ENCODE peak calls at places on chromosomes 13 and 19, in four cellular contexts. One of them, this sample, is unnamed.

GRCh38 chr19:8503506-8503905 is 1.1 kb upstream of the PRAM1 start:
- DNase-seq in tibial nerve: no peak
- DNase-seq in uterus: no peak
- DNase-seq in osteoblast: peak
- DNase-seq in this sample: no peak

GRCh38 chr13:71254384-71254783 is 612.6 kb downstream of the DACH1 start:
- DNase-seq in tibial nerve: no peak
- DNase-seq in uterus: no peak
- DNase-seq in osteoblast: no peak
- DNase-seq in this sample: no peak

GRCh38 chr19:51692065-51692915 is 840 bp upstream of the SPACA6 start:
- DNase-seq in tibial nerve: no peak
- DNase-seq in uterus: no peak
- DNase-seq in osteoblast: peak
- DNase-seq in this sample: no peak

GRCh38 chr19:35959968-35960320 is 23.8 kb downstream of the LRFN3 start:
- DNase-seq in tibial nerve: no peak
- DNase-seq in uterus: no peak
- DNase-seq in osteoblast: peak
- DNase-seq in this sample: no peak

GRCh38 chr19:36103040-36103626 is 7.8 kb upstream of the OVOL3 start:
- DNase-seq in tibial nerve: no peak
- DNase-seq in uterus: no peak
- DNase-seq in osteoblast: peak
- DNase-seq in this sample: no peak

GRCh38 chr19:7636691-7637373 is at the start of gene STXBP2:
- DNase-seq in tibial nerve: peak
- DNase-seq in uterus: no peak
- DNase-seq in osteoblast: peak
- DNase-seq in this sample: peak

GRCh38 chr13:20171364-20171763 is 10.5 kb upstream of the GJA3 start:
- DNase-seq in tibial nerve: no peak
- DNase-seq in uterus: no peak
- DNase-seq in osteoblast: no peak
- DNase-seq in this sample: no peak

GRCh38 chr19:45657520-45658163 is 10.4 kb upstream of the GIPR start:
- DNase-seq in tibial nerve: no peak
- DNase-seq in uterus: no peak
- DNase-seq in osteoblast: no peak
- DNase-seq in this sample: no peak

GRCh38 chr19:17931532-17932191 is 1.2 kb upstream of the CCDC124 start:
- DNase-seq in tibial nerve: no peak
- DNase-seq in uterus: no peak
- DNase-seq in osteoblast: peak
- DNase-seq in this sample: no peak

GRCh38 chr13:74768521-74769090 is 634.4 kb upstream of the KLF12 start:
- DNase-seq in tibial nerve: no peak
- DNase-seq in uterus: no peak
- DNase-seq in osteoblast: no peak
- DNase-seq in this sample: no peak

GRCh38 chr19:27906081-27906480 is 1306.9 kb downstream of the UQCRFS1 start:
- DNase-seq in tibial nerve: no peak
- DNase-seq in uterus: no peak
- DNase-seq in osteoblast: no peak
- DNase-seq in this sample: no peak

GRCh38 chr19:16263115-16263839 is 61.3 kb upstream of the KLF2 start:
- DNase-seq in tibial nerve: no peak
- DNase-seq in uterus: no peak
- DNase-seq in osteoblast: no peak
- DNase-seq in this sample: no peak

GRCh38 chr13:75452564-75452963 is 29.4 kb downstream of the TBC1D4 start:
- DNase-seq in tibial nerve: no peak
- DNase-seq in uterus: no peak
- DNase-seq in osteoblast: no peak
- DNase-seq in this sample: no peak

GRCh38 chr19:13198634-13199033 is 48.4 kb downstream of the IER2 start:
- DNase-seq in tibial nerve: no peak
- DNase-seq in uterus: no peak
- DNase-seq in osteoblast: no peak
- DNase-seq in this sample: no peak

GRCh38 chr19:13190781-13191540 is 40.8 kb downstream of the IER2 start:
- DNase-seq in tibial nerve: no peak
- DNase-seq in uterus: no peak
- DNase-seq in osteoblast: no peak
- DNase-seq in this sample: no peak

GRCh38 chr19:13195678-13196077 is 45.5 kb downstream of the IER2 start:
- DNase-seq in tibial nerve: no peak
- DNase-seq in uterus: no peak
- DNase-seq in osteoblast: peak
- DNase-seq in this sample: peak
- TF ChIP-seq CTCF in tibial nerve: no peak
- TF ChIP-seq CTCF in uterus: no peak
- TF ChIP-seq CTCF in osteoblast: no peak
- TF ChIP-seq CTCF in this sample: peak

GRCh38 chr19:34254552-34255432 is at the start of gene GARRE1:
- DNase-seq in tibial nerve: no peak
- DNase-seq in uterus: no peak
- DNase-seq in osteoblast: peak
- DNase-seq in this sample: no peak

GRCh38 chr19:34256835-34257558 is 2.6 kb downstream of the GARRE1 start:
- DNase-seq in tibial nerve: no peak
- DNase-seq in uterus: no peak
- DNase-seq in osteoblast: no peak
- DNase-seq in this sample: no peak

GRCh38 chr19:34253711-34254551 is 423 bp upstream of the GARRE1 start:
- DNase-seq in tibial nerve: peak
- DNase-seq in uterus: peak
- DNase-seq in osteoblast: no peak
- DNase-seq in this sample: peak

GRCh38 chr19:34257559-34257924 is 3.2 kb downstream of the GARRE1 start:
- DNase-seq in tibial nerve: no peak
- DNase-seq in uterus: no peak
- DNase-seq in osteoblast: no peak
- DNase-seq in this sample: no peak

GRCh38 chr19:34255546-34255945 is 1.2 kb downstream of the GARRE1 start:
- DNase-seq in tibial nerve: no peak
- DNase-seq in uterus: no peak
- DNase-seq in osteoblast: no peak
- DNase-seq in this sample: no peak
- H3K27ac ChIP-seq in tibial nerve: peak
- H3K27ac ChIP-seq in uterus: peak
- H3K27ac ChIP-seq in osteoblast: peak
- H3K27ac ChIP-seq in this sample: peak

GRCh38 chr19:2548966-2549365 is 73.0 kb downstream of the GADD45B start:
- DNase-seq in tibial nerve: no peak
- DNase-seq in uterus: no peak
- DNase-seq in osteoblast: no peak
- DNase-seq in this sample: no peak

GRCh38 chr19:2551172-2551863 is 75.4 kb downstream of the GADD45B start:
- DNase-seq in tibial nerve: no peak
- DNase-seq in uterus: no peak
- DNase-seq in osteoblast: peak
- DNase-seq in this sample: no peak

GRCh38 chr19:2549701-2550191 is 73.8 kb downstream of the GADD45B start:
- DNase-seq in tibial nerve: peak
- DNase-seq in uterus: peak
- DNase-seq in osteoblast: peak
- DNase-seq in this sample: no peak

GRCh38 chr19:2551864-2552185 is 75.9 kb downstream of the GADD45B start:
- DNase-seq in tibial nerve: no peak
- DNase-seq in uterus: no peak
- DNase-seq in osteoblast: no peak
- DNase-seq in this sample: no peak

DNA sequence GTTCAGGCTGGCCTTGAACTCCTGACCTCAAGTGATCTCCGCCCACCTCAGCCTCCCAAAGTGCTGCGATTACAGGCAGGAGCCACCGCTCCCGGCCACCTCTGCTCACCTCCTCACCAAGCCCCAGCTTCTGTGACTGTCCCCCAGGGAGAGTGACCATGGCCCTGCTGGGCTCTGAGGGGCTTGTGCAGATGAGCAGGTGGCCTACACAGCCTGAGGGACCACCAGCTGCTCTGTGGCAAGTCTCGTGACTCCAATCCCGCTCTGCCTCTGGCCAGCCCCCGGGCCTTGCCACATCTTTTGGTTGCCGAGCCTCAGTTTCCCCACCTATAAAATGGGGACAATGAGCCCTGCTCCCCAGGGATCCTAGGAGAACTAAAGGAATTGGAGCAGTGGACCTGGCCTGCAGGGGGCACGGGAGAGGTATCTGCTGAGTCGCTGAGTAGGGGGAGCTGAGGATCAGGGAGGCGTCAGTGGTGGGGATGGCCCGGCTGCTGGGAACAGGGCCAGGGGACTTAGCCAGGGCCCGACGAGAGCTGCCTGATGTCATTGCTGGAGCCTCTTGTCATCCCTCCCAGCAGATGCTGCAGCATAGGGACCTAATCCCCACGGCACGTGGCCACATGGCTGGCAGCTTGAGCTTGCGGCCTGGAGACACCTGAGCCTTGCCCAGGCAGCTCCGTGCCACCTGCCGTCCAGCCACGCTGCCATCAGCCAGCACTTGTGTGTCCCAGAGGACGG is 74.7 kb downstream of the GADD45B start:
- DNase-seq in tibial nerve: no peak
- DNase-seq in uterus: no peak
- DNase-seq in osteoblast: peak
- DNase-seq in this sample: no peak
- TF ChIP-seq CTCF in tibial nerve: no peak
- TF ChIP-seq CTCF in uterus: no peak
- TF ChIP-seq CTCF in osteoblast: no peak
- TF ChIP-seq CTCF in this sample: no peak

DNA sequence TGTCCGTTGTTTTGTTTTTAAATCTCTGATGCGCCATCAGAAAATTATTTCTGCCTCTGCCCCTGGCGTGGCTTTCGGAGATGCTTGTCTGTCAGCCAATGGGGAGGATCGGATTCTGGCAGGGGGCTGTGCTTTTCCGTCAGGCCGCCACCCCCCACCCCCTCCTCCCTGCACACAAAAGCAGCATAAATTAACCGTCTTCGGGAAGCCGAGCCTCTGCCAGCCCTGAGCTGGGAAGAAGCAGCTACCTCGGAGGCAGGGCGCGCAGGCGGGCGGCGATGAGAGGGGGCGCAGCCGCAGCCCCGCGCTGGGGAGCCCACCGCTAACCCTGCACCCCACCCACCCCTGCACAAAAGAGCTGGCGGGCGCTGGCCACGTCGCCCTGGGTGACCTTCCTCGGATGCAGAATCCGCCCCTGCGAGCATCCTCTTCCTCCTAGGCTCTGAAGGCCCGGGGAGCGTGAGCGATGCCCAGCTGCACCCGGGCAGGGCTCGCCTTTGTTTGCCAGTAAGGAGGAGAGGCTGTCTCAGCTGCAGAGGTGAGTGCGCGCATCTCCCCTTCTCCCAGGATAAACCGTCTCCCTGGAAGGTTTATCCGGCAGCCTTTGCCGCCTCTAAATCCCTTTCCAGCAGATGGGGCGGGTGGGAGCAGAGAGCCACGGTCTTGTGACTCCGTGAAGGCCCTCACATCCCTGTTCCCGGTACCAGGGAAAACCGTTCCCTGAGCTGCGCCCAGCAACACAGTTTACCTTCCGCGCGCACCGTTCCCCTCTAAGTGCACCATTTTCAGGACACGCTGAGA is at the start of gene ATCAY:
- DNase-seq in tibial nerve: no peak
- DNase-seq in uterus: no peak
- DNase-seq in osteoblast: peak
- DNase-seq in this sample: no peak
- H3K27ac ChIP-seq in tibial nerve: no peak
- H3K27ac ChIP-seq in uterus: no peak
- H3K27ac ChIP-seq in osteoblast: no peak
- H3K27ac ChIP-seq in this sample: no peak

DNA sequence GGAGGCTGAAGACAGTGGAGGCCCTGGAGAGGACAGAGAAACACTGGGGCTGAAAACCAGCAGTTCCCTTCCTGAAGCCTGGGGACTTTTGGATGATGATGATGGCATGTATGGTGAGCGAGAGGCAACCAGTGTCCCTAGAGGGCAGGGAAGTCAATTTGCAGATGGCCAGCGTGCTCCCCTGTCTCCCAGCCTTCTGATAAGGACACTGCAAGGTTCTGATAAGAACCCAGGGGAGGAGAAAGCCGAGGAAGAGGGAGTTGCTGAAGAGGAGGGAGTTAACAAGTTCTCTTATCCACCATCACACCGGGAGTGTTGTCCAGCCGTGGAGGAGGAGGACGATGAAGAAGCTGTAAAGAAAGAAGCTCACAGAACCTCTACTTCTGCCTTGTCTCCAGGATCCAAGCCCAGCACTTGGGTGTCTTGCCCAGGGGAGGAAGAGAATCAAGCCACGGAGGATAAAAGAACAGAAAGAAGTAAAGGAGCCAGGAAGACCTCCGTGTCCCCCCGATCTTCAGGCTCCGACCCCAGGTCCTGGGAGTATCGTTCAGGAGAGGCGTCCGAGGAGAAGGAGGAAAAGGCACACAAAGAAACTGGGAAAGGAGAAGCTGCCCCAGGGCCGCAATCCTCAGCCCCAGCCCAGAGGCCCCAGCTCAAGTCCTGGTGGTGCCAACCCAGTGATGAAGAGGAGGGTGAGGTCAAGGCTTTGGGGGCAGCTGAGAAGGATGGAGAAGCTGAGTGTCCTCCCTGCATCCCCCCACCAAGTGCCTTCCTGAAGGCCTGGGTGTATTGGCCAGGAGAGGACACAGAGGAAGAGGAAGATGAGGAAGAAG is 1.5 kb downstream of the PPP1R15A start:
- DNase-seq in tibial nerve: peak
- DNase-seq in uterus: peak
- DNase-seq in osteoblast: peak
- DNase-seq in this sample: no peak
- TF ChIP-seq CTCF in tibial nerve: no peak
- TF ChIP-seq CTCF in uterus: no peak
- TF ChIP-seq CTCF in osteoblast: no peak
- TF ChIP-seq CTCF in this sample: no peak

GRCh38 chr19:34276614-34277013 is 22.3 kb downstream of the GARRE1 start:
- DNase-seq in tibial nerve: no peak
- DNase-seq in uterus: no peak
- DNase-seq in osteoblast: no peak
- DNase-seq in this sample: no peak

GRCh38 chr19:34274827-34275625 is 20.7 kb downstream of the GARRE1 start:
- DNase-seq in tibial nerve: no peak
- DNase-seq in uterus: no peak
- DNase-seq in osteoblast: peak
- DNase-seq in this sample: no peak

GRCh38 chr19:34277244-34277643 is 22.9 kb downstream of the GARRE1 start:
- DNase-seq in tibial nerve: no peak
- DNase-seq in uterus: no peak
- DNase-seq in osteoblast: no peak
- DNase-seq in this sample: no peak

GRCh38 chr19:34274284-34274826 is 20.0 kb downstream of the GARRE1 start:
- DNase-seq in tibial nerve: no peak
- DNase-seq in uterus: no peak
- DNase-seq in osteoblast: peak
- DNase-seq in this sample: no peak

GRCh38 chr19:34275705-34276104 is 21.4 kb downstream of the GARRE1 start:
- DNase-seq in tibial nerve: no peak
- DNase-seq in uterus: no peak
- DNase-seq in osteoblast: no peak
- DNase-seq in this sample: no peak
- H3K27ac ChIP-seq in tibial nerve: no peak
- H3K27ac ChIP-seq in uterus: no peak
- H3K27ac ChIP-seq in osteoblast: peak
- H3K27ac ChIP-seq in this sample: no peak

This sample was measured in CD4-positive, alpha-beta T cell.